ENCODE peak calls at places on chromosomes 7 and 10, in six cellular contexts. D, H, V, B, P and T are unnamed samples.

GRCh38 chr10:20429742-20430141 is 467.4 kb downstream of the NEBL start:
- DNase-seq in D (no peak), H (no peak), V (no peak), B (no peak), P (no peak), T (no peak)

GRCh38 chr10:11313463-11313862 is 295.8 kb downstream of the CELF2 start:
- DNase-seq in D (no peak), H (no peak), V (no peak), B (no peak), P (no peak), T (no peak)

GRCh38 chr10:75072727-75073126 is 38.7 kb upstream of the SAMD8 start:
- DNase-seq in D (no peak), H (no peak), V (no peak), B (no peak), P (no peak), T (no peak)

GRCh38 chr7:83301416-83301815 is 138.7 kb upstream of the PCLO start:
- DNase-seq in D (no peak), H (no peak), V (no peak), B (no peak), P (no peak), T (peak)

GRCh38 chr10:50316695-50317648 is 65.7 kb upstream of the ASAH2 start:
- DNase-seq in D (no peak), H (no peak), V (no peak), B (peak), P (no peak), T (peak)

GRCh38 chr10:98138031-98138430 is 3.6 kb downstream of the R3HCC1L start:
- DNase-seq in D (no peak), H (no peak), V (no peak), B (no peak), P (no peak), T (no peak)

GRCh38 chr7:109003742-109004141 is 434.1 kb downstream of the DNAJB9 start:
- DNase-seq in D (no peak), H (no peak), V (no peak), B (no peak), P (no peak), T (no peak)

GRCh38 chr10:71608863-71609768 is 110.5 kb downstream of the C10orf105 start:
- DNase-seq in D (peak), H (peak), V (no peak), B (peak), P (no peak), T (peak)

GRCh38 chr7:142349670-142350405 is 92.0 kb upstream of the PRSS58 start:
- DNase-seq in D (no peak), H (no peak), V (no peak), B (no peak), P (no peak), T (peak)

GRCh38 chr10:58919927-58920654 is 256.4 kb upstream of the PHYHIPL start:
- DNase-seq in D (no peak), H (no peak), V (peak), B (no peak), P (no peak), T (peak)

GRCh38 chr7:106571563-106571962 is 89.4 kb downstream of the CCDC71L start:
- DNase-seq in D (no peak), H (no peak), V (no peak), B (no peak), P (no peak), T (no peak)

GRCh38 chr7:130242198-130243014 is 24.3 kb upstream of the CPA2 start:
- DNase-seq in D (no peak), H (no peak), V (no peak), B (peak), P (peak), T (peak)

DNA sequence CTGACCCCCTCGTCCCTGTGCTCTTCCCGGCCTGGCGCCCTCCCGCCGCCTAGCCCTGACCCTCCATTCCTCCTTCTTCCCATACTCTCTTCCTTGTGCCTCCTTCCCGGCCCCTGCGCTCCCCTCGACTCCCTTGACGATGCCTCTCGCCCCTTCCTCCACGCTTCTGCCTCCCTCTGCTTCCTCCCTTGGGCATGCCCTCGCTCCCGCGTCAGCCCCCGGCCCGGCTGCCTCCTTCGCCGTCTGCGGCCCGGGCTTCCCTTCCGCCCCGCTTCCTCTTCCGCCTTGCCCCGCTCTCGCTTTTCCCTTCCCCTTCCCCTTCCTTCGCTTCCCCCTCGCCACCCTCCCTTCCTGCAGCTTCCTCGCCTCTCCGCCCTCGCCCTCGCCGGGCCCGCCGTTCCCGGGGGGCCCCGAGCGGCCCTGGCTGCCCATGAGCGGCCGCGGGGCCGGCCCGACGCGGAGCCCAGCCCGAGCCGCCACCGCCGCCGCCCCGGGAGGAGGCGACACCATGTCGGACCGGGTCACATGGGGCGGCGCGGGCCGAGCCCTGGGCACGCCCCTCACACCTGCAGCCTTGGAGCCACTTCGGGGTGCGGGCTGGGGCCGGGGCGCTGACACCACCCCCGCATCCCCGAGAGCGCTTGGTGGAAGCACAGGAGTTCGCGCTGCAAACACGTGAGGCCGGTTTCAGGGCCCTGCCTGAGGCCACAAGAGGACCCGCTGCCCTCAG is at the start of gene FBXW4:
- DNase-seq in D (peak), H (peak), V (no peak), B (peak), P (no peak), T (peak)
- TF ChIP-seq CTCF in D (no peak), H (no peak), V (no peak), B (no peak), P (no peak), T (no peak)

DNA sequence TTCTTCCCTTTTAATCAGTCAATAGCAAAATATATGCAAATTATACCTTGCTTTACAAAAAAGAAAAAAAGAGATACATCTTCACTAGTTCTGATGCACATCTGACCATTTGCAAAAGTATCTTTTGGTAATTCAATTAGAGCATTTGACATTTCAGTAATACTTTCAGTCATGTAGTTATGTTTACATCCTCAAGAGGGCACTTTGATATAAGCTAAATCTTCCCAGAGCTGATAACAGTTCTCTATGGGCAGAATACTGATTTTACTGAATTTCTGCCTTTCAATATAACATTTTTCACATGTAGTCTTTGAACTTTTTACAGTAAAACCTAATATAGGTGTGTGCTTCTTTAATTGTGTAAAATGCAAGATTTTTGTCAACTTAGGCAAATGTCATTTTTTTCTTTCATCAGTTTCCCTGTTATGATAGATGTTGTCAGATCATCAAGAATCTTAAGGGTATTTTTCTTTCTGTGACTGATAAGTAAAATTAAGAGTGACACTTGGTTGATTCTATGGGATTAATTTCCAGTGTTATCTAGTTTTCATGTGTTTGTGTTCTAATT is 703.5 kb upstream of the SEMA3D start:
- DNase-seq in D (no peak), H (no peak), V (peak), B (no peak), P (no peak), T (peak)
- TF ChIP-seq CTCF in D (peak), H (peak), V (peak), B (peak), P (peak), T (peak)

GRCh38 chr10:122669842-122670241 is 29.8 kb downstream of the C10orf120 start:
- DNase-seq in D (no peak), H (no peak), V (no peak), B (no peak), P (no peak), T (no peak)
- TF ChIP-seq CTCF in D (no peak), H (no peak), V (no peak), B (no peak), P (no peak), T (peak)

DNA sequence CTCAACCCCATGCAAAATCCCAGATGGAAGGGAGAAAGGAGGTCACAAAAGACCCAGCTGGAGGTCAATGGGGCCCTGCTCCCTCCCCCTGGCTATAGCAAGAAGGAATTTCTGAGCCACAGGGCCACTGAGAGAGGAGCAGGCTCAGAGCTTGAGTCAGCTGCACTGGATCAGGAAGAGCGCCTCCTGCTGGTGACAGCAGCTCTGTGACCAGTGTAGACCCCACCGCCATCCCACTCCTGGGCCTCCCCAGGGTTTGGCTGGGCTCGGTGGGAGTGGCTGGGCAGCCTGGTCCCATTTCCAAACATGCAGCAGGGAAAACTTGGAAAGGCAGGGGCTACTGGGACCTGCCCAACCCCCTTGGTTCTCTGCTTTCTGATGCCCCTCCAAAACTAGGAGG is 31.5 kb upstream of the PRLHR start:
- DNase-seq in D (no peak), H (no peak), V (no peak), B (no peak), P (no peak), T (no peak)
- TF ChIP-seq CTCF in D (no peak), H (no peak), V (peak), B (no peak), P (peak), T (peak)

GRCh38 chr7:31476073-31476745 is 37.7 kb upstream of the ITPRID1 start:
- DNase-seq in D (no peak), H (no peak), V (no peak), B (no peak), P (no peak), T (peak)
- TF ChIP-seq CTCF in D (no peak), H (no peak), V (no peak), B (no peak), P (no peak), T (peak)

GRCh38 chr7:105337529-105337928 is 51.2 kb downstream of the SRPK2 start:
- DNase-seq in D (no peak), H (no peak), V (no peak), B (no peak), P (no peak), T (no peak)

GRCh38 chr7:105330526-105330925 is 58.2 kb downstream of the SRPK2 start:
- DNase-seq in D (no peak), H (no peak), V (no peak), B (no peak), P (no peak), T (no peak)

GRCh38 chr7:105339404-105340316 is 49.1 kb downstream of the SRPK2 start:
- DNase-seq in D (no peak), H (no peak), V (no peak), B (no peak), P (no peak), T (no peak)

GRCh38 chr7:105336009-105336408 is 52.7 kb downstream of the SRPK2 start:
- DNase-seq in D (no peak), H (no peak), V (no peak), B (no peak), P (no peak), T (peak)
- TF ChIP-seq CTCF in D (peak), H (no peak), V (peak), B (peak), P (no peak), T (peak)

DNA sequence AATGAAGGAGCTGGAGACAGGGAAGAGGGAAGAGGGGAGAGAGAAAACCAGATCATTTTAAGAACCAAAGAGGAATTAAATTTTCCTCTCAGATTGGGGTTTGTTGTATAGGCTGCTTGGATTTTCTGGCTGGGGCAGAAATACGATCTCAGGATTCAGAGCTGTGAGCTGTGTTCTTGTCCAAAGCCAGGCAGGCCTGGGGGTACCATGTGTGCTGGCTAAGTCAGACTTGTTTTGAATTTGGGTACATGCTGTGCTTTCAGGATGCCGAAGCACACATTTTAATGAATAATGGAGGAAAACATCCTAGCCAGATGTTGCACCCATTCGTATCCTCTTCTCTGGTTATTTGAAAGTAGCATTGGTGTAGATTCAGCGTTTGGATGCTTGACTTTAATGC is 170.3 kb upstream of the PODXL start:
- DNase-seq in D (no peak), H (no peak), V (no peak), B (no peak), P (no peak), T (no peak)
- TF ChIP-seq CTCF in D (no peak), H (no peak), V (no peak), B (no peak), P (no peak), T (no peak)

DNA sequence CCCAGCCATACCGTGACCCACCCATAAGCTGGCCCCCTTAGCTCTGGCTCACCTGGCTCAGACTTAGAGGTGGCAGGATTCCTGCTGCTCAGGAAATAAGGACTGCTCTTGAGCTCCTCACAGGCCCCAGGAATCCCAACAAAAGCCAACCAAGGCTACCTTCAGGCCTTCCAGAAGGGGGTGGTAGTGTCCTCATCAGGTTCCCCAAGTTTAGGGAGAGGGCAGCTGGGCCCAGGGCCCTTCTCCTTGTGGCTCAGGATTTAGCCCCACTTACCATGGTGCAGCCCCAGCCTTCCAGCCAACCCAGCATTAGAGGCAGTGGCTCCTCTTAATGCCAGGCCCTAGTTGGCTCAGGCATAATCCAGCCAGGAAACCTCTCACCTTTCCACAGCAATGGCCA is 23.5 kb downstream of the NPFFR1 start:
- DNase-seq in D (no peak), H (no peak), V (no peak), B (no peak), P (no peak), T (no peak)
- TF ChIP-seq CTCF in D (no peak), H (no peak), V (no peak), B (no peak), P (no peak), T (no peak)

GRCh38 chr10:124025638-124026336 is 67.6 kb downstream of the CHST15 start:
- DNase-seq in D (no peak), H (no peak), V (no peak), B (peak), P (no peak), T (peak)
- TF ChIP-seq CTCF in D (no peak), H (no peak), V (peak), B (no peak), P (peak), T (peak)

DNA sequence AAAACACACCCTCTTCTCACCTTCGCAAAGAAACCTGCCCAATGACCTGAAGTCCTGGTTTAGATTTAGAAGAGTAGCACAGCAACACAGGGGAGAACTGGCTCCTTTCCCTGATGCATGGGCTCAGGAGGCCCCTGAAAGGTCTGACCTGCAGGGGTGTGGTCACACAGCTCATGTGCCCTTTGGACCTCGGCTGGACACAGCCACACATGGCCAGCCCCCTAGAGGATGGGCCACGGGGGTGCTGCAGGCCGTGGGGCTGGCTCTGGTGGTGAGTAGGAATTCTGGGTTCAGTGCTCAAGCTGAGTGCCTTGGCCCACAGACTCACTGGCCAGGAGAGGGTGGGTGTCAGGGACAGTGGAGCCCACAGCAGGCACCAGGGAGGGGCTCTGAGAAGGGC is 118.5 kb upstream of the ADCY1 start:
- DNase-seq in D (no peak), H (no peak), V (no peak), B (no peak), P (no peak), T (no peak)
- TF ChIP-seq CTCF in D (no peak), H (no peak), V (no peak), B (no peak), P (no peak), T (no peak)